ENCODE peak calls at places on chromosomes 11 and 22, in ten cellular contexts. T, L, O, G, F, K, U, D, S and E are unnamed samples.

GRCh38 chr11:129146196-129146595 is 45.9 kb downstream of the ARHGAP32 start:
- DNase-seq in T (no peak), L (peak; percentile 62), O (no peak), G (no peak), F (no peak), K (peak; percentile 5), U (no peak), D (no peak), S (no peak), E (no peak)

GRCh38 chr11:57324154-57324885 is 432 bp downstream of the TNKS1BP1 start:
- DNase-seq in T (no peak), L (peak; percentile 20), O (peak; percentile 53), G (peak; percentile 79), F (peak; percentile 40), K (peak; percentile 41), U (no peak), D (peak; percentile 80), S (peak; percentile 56), E (no peak)

GRCh38 chr11:71322861-71323582 is 70.6 kb upstream of the SHANK2 start:
- DNase-seq in T (no peak), L (no peak), O (no peak), G (no peak), F (no peak), K (no peak), U (no peak), D (peak; percentile 25), S (no peak), E (no peak)

GRCh38 chr22:21044931-21045584 is 688 bp upstream of the LRRC74B start:
- DNase-seq in T (no peak), L (peak; percentile 15), O (no peak), G (peak; percentile 73), F (no peak), K (no peak), U (peak; percentile 47), D (no peak), S (peak; percentile 21), E (no peak)

GRCh38 chr11:126544311-126545056 is 189.0 kb downstream of the ST3GAL4 start:
- DNase-seq in T (no peak), L (peak; percentile 28), O (no peak), G (no peak), F (peak; percentile 88), K (no peak), U (no peak), D (peak; percentile 78), S (no peak), E (no peak)

GRCh38 chr22:48955351-48956311 is 872.0 kb downstream of the BRD1 start:
- DNase-seq in T (no peak), L (no peak), O (no peak), G (no peak), F (peak; percentile 3), K (no peak), U (no peak), D (no peak), S (no peak), E (no peak)

GRCh38 chr11:119612814-119613213 is 116.2 kb downstream of the NECTIN1 start:
- DNase-seq in T (no peak), L (no peak), O (no peak), G (no peak), F (no peak), K (no peak), U (no peak), D (no peak), S (no peak), E (no peak)

GRCh38 chr11:103322861-103323260 is 213.6 kb downstream of the DYNC2H1 start:
- DNase-seq in T (no peak), L (no peak), O (no peak), G (no peak), F (no peak), K (no peak), U (no peak), D (no peak), S (no peak), E (no peak)

GRCh38 chr11:70894566-70894965 is 357.8 kb downstream of the SHANK2 start:
- DNase-seq in T (no peak), L (no peak), O (no peak), G (no peak), F (no peak), K (no peak), U (no peak), D (no peak), S (no peak), E (no peak)

GRCh38 chr22:45966320-45966891 is 10.6 kb downstream of the WNT7B start:
- DNase-seq in T (no peak), L (no peak), O (no peak), G (no peak), F (no peak), K (no peak), U (no peak), D (no peak), S (peak; percentile 91), E (no peak)

GRCh38 chr11:10451399-10452116 is 3.5 kb upstream of the AMPD3 start:
- DNase-seq in T (no peak), L (no peak), O (no peak), G (no peak), F (no peak), K (no peak), U (no peak), D (no peak), S (peak; percentile 20), E (no peak)

GRCh38 chr11:106999203-106999602 is 19.1 kb downstream of the GUCY1A2 start:
- DNase-seq in T (no peak), L (peak; percentile 19), O (no peak), G (no peak), F (no peak), K (no peak), U (no peak), D (no peak), S (no peak), E (no peak)

GRCh38 chr11:126355926-126356897 is 726 bp downstream of the ST3GAL4 start:
- DNase-seq in T (no peak), L (peak; percentile 31), O (peak; percentile 55), G (no peak), F (no peak), K (peak; percentile 25), U (no peak), D (peak; percentile 80), S (peak; percentile 60), E (no peak)

GRCh38 chr11:100774132-100774531 is 87.0 kb downstream of the ARHGAP42 start:
- DNase-seq in T (no peak), L (no peak), O (no peak), G (no peak), F (no peak), K (no peak), U (no peak), D (no peak), S (no peak), E (no peak)

GRCh38 chr11:100769165-100769564 is 82.1 kb downstream of the ARHGAP42 start:
- DNase-seq in T (no peak), L (no peak), O (no peak), G (no peak), F (no peak), K (no peak), U (no peak), D (no peak), S (no peak), E (no peak)

GRCh38 chr11:100774859-100775258 is 87.8 kb downstream of the ARHGAP42 start:
- DNase-seq in T (no peak), L (no peak), O (no peak), G (no peak), F (no peak), K (no peak), U (no peak), D (no peak), S (no peak), E (no peak)

DNA sequence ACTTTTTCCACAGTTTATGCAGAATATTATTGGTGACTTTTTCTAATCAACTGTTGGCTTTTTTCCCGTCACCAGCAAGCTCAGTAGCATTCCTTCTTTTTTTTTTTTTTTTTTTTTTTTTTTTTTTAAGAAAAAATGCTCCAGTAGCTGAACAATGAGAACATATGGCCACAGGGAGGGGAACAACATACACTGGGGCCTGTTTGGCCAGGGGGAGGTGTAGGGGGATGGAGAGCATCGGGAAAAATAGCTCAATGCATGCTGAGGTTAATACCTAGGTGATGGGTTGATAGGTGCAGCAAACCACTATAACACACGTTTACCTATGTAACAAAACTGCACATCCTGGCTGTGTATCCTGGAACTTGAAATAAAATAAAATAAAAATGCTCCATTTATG is 82.5 kb downstream of the ARHGAP42 start:
- DNase-seq in T (no peak), L (no peak), O (no peak), G (no peak), F (no peak), K (no peak), U (no peak), D (no peak), S (no peak), E (no peak)
- H3K27ac ChIP-seq in T (no peak overlapping the region), L (no peak overlapping the region), O (no peak overlapping the region), G (no peak overlapping the region), F (no peak overlapping the region), K (no peak overlapping the region), U (no peak overlapping the region), D (no peak overlapping the region), S (no peak overlapping the region), E (no peak overlapping the region)

GRCh38 chr11:86704710-86705109 is 32.3 kb upstream of the ME3 start:
- DNase-seq in T (no peak), L (no peak), O (no peak), G (no peak), F (no peak), K (no peak), U (no peak), D (no peak), S (no peak), E (no peak)
- TF ChIP-seq CTCF in T (no peak), L (no peak), O (no peak), G (no peak), F (no peak), K (no peak), U (no peak), D (no peak), S (no peak), E (no peak)

DNA sequence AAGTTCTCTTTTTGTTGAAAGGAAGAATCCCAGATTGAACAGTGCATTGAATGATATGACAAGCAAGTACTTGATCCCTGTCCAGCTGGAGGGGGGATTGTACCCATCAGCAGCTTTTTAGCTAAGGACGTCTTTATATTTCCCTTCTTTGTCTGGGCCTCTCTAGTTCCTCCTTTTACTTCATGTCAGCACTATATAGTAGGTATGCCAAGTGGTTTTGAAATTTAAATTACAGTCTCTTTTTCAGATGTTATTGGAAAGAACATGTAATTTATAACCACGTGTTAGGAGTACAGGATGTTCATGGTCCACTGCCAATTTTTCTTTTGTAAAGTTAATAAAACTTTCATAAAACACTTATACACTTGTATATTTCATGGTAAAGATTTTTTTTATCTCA is 488.1 kb downstream of the INSC start:
- DNase-seq in T (no peak), L (no peak), O (no peak), G (no peak), F (no peak), K (no peak), U (no peak), D (no peak), S (no peak), E (no peak)
- H3K27ac ChIP-seq in T (no peak overlapping the region), L (no peak overlapping the region), O (peak overlapping the region; percentile 66), G (no peak overlapping the region), F (no peak overlapping the region), K (no peak overlapping the region), U (peak overlapping the region; percentile 48), D (no peak overlapping the region), S (no peak overlapping the region), E (no peak overlapping the region)

DNA sequence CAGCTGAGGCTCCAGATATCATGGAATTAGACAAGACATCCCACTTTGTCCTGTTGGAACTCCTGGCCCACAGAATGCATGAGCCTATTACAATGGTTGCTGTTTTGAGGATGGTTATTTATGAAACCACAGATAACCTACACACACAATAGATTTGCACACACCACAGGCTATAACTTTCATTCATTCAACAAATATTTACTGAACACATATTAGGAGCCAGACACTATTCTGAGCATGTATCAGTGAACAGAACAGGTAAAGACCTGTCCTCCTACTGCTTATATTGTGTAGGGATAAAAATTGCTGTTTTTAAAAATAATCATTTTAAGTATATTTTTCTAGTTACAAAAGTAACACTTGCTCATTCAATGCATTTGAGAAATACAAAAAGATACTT is 13.4 kb upstream of the LDLRAD3 start:
- DNase-seq in T (no peak), L (no peak), O (no peak), G (no peak), F (no peak), K (no peak), U (no peak), D (no peak), S (no peak), E (no peak)
- TF ChIP-seq CTCF in T (no peak), L (no peak), O (no peak), G (no peak), F (no peak), K (no peak), U (no peak), D (no peak), S (no peak), E (no peak)